ENCODE peak calls at places on chromosomes 6 and 20, in seven cellular contexts. One of them, this sample, is unnamed. For H3K27me3, the result is how much of the 10 kb centered on the place peaks cover.

GRCh38 chr6:131728296-131728939 is 17.6 kb upstream of the CTAGE9 start:
- DNase-seq in gastrocnemius medialis: no peak
- DNase-seq in tibial nerve: no peak
- DNase-seq in body of pancreas: no peak
- DNase-seq in CD4-positive, CD25-positive, alpha-beta regulatory T cell: no peak
- DNase-seq in tibial artery: no peak
- DNase-seq in heart right ventricle: no peak
- DNase-seq in this sample: no peak

GRCh38 chr6:42249279-42249678 is 31.6 kb upstream of the MRPS10 start:
- DNase-seq in gastrocnemius medialis: peak
- DNase-seq in tibial nerve: no peak
- DNase-seq in body of pancreas: no peak
- DNase-seq in CD4-positive, CD25-positive, alpha-beta regulatory T cell: no peak
- DNase-seq in tibial artery: no peak
- DNase-seq in heart right ventricle: peak
- DNase-seq in this sample: no peak

GRCh38 chr6:96304997-96305396 is 216.6 kb upstream of the UFL1 start:
- DNase-seq in gastrocnemius medialis: no peak
- DNase-seq in tibial nerve: no peak
- DNase-seq in body of pancreas: no peak
- DNase-seq in CD4-positive, CD25-positive, alpha-beta regulatory T cell: no peak
- DNase-seq in tibial artery: no peak
- DNase-seq in heart right ventricle: no peak
- DNase-seq in this sample: no peak

GRCh38 chr6:34723203-34723602 is 26.6 kb upstream of the ILRUN start:
- DNase-seq in gastrocnemius medialis: no peak
- DNase-seq in tibial nerve: no peak
- DNase-seq in body of pancreas: no peak
- DNase-seq in CD4-positive, CD25-positive, alpha-beta regulatory T cell: no peak
- DNase-seq in tibial artery: no peak
- DNase-seq in heart right ventricle: no peak
- DNase-seq in this sample: no peak

GRCh38 chr6:149043476-149044130 is 273.9 kb upstream of the TAB2 start:
- DNase-seq in gastrocnemius medialis: no peak
- DNase-seq in tibial nerve: no peak
- DNase-seq in body of pancreas: no peak
- DNase-seq in CD4-positive, CD25-positive, alpha-beta regulatory T cell: no peak
- DNase-seq in tibial artery: no peak
- DNase-seq in heart right ventricle: no peak
- DNase-seq in this sample: no peak

GRCh38 chr6:161557333-161558107 is 283.7 kb upstream of the AGPAT4 start:
- DNase-seq in gastrocnemius medialis: no peak
- DNase-seq in tibial nerve: no peak
- DNase-seq in body of pancreas: no peak
- DNase-seq in CD4-positive, CD25-positive, alpha-beta regulatory T cell: no peak
- DNase-seq in tibial artery: no peak
- DNase-seq in heart right ventricle: no peak
- DNase-seq in this sample: no peak

GRCh38 chr6:160279850-160280249 is 21.2 kb upstream of the SLC22A2 start:
- DNase-seq in gastrocnemius medialis: no peak
- DNase-seq in tibial nerve: no peak
- DNase-seq in body of pancreas: no peak
- DNase-seq in CD4-positive, CD25-positive, alpha-beta regulatory T cell: no peak
- DNase-seq in tibial artery: no peak
- DNase-seq in heart right ventricle: no peak
- DNase-seq in this sample: no peak

GRCh38 chr6:122652431-122652830 is 42.2 kb downstream of the PKIB start:
- DNase-seq in gastrocnemius medialis: no peak
- DNase-seq in tibial nerve: no peak
- DNase-seq in body of pancreas: no peak
- DNase-seq in CD4-positive, CD25-positive, alpha-beta regulatory T cell: no peak
- DNase-seq in tibial artery: no peak
- DNase-seq in heart right ventricle: no peak
- DNase-seq in this sample: no peak

GRCh38 chr20:56439784-56440291 is 27.8 kb downstream of the CASS4 start:
- DNase-seq in gastrocnemius medialis: peak
- DNase-seq in tibial nerve: no peak
- DNase-seq in body of pancreas: peak
- DNase-seq in CD4-positive, CD25-positive, alpha-beta regulatory T cell: no peak
- DNase-seq in tibial artery: peak
- DNase-seq in heart right ventricle: peak
- DNase-seq in this sample: peak

GRCh38 chr6:109834131-109834530 is 143.0 kb downstream of the FIG4 start:
- DNase-seq in gastrocnemius medialis: no peak
- DNase-seq in tibial nerve: no peak
- DNase-seq in body of pancreas: no peak
- DNase-seq in CD4-positive, CD25-positive, alpha-beta regulatory T cell: no peak
- DNase-seq in tibial artery: no peak
- DNase-seq in heart right ventricle: no peak
- DNase-seq in this sample: no peak

GRCh38 chr6:165245287-165245686 is 64.1 kb downstream of the C6orf118 start:
- DNase-seq in gastrocnemius medialis: no peak
- DNase-seq in tibial nerve: no peak
- DNase-seq in body of pancreas: no peak
- DNase-seq in CD4-positive, CD25-positive, alpha-beta regulatory T cell: no peak
- DNase-seq in tibial artery: no peak
- DNase-seq in heart right ventricle: no peak
- DNase-seq in this sample: no peak

GRCh38 chr6:16355238-16355637 is 116.9 kb downstream of the GMPR start:
- DNase-seq in gastrocnemius medialis: no peak
- DNase-seq in tibial nerve: no peak
- DNase-seq in body of pancreas: no peak
- DNase-seq in CD4-positive, CD25-positive, alpha-beta regulatory T cell: no peak
- DNase-seq in tibial artery: no peak
- DNase-seq in heart right ventricle: no peak
- DNase-seq in this sample: no peak

GRCh38 chr6:148983366-148983765 is 236.5 kb downstream of the UST start:
- DNase-seq in gastrocnemius medialis: no peak
- DNase-seq in tibial nerve: no peak
- DNase-seq in body of pancreas: no peak
- DNase-seq in CD4-positive, CD25-positive, alpha-beta regulatory T cell: no peak
- DNase-seq in tibial artery: no peak
- DNase-seq in heart right ventricle: no peak
- DNase-seq in this sample: no peak

GRCh38 chr6:146135167-146135566 is 106.3 kb downstream of the GRM1 start:
- DNase-seq in gastrocnemius medialis: no peak
- DNase-seq in tibial nerve: no peak
- DNase-seq in body of pancreas: no peak
- DNase-seq in CD4-positive, CD25-positive, alpha-beta regulatory T cell: no peak
- DNase-seq in tibial artery: no peak
- DNase-seq in heart right ventricle: no peak
- DNase-seq in this sample: no peak

GRCh38 chr6:110387986-110388385 is 27.4 kb downstream of the DDO start:
- DNase-seq in gastrocnemius medialis: no peak
- DNase-seq in tibial nerve: no peak
- DNase-seq in body of pancreas: no peak
- DNase-seq in CD4-positive, CD25-positive, alpha-beta regulatory T cell: no peak
- DNase-seq in tibial artery: no peak
- DNase-seq in heart right ventricle: no peak
- DNase-seq in this sample: no peak

GRCh38 chr6:90100059-90100665 is 196.5 kb downstream of the BACH2 start:
- DNase-seq in gastrocnemius medialis: no peak
- DNase-seq in tibial nerve: no peak
- DNase-seq in body of pancreas: no peak
- DNase-seq in CD4-positive, CD25-positive, alpha-beta regulatory T cell: no peak
- DNase-seq in tibial artery: no peak
- DNase-seq in heart right ventricle: no peak
- DNase-seq in this sample: no peak

GRCh38 chr20:3224681-3225421 is 14.1 kb downstream of the SLC4A11 start:
- DNase-seq in gastrocnemius medialis: no peak
- DNase-seq in tibial nerve: no peak
- DNase-seq in body of pancreas: no peak
- DNase-seq in CD4-positive, CD25-positive, alpha-beta regulatory T cell: no peak
- DNase-seq in tibial artery: no peak
- DNase-seq in heart right ventricle: no peak
- DNase-seq in this sample: no peak

GRCh38 chr20:3223937-3224680 is 14.8 kb downstream of the ITPA start:
- DNase-seq in gastrocnemius medialis: no peak
- DNase-seq in tibial nerve: no peak
- DNase-seq in body of pancreas: no peak
- DNase-seq in CD4-positive, CD25-positive, alpha-beta regulatory T cell: no peak
- DNase-seq in tibial artery: no peak
- DNase-seq in heart right ventricle: no peak
- DNase-seq in this sample: no peak

GRCh38 chr20:3221398-3222226 is 12.3 kb downstream of the ITPA start:
- DNase-seq in gastrocnemius medialis: peak
- DNase-seq in tibial nerve: no peak
- DNase-seq in body of pancreas: no peak
- DNase-seq in CD4-positive, CD25-positive, alpha-beta regulatory T cell: no peak
- DNase-seq in tibial artery: no peak
- DNase-seq in heart right ventricle: no peak
- DNase-seq in this sample: peak

GRCh38 chr20:3226093-3226492 is 12.9 kb downstream of the SLC4A11 start:
- DNase-seq in gastrocnemius medialis: no peak
- DNase-seq in tibial nerve: no peak
- DNase-seq in body of pancreas: no peak
- DNase-seq in CD4-positive, CD25-positive, alpha-beta regulatory T cell: no peak
- DNase-seq in tibial artery: no peak
- DNase-seq in heart right ventricle: no peak
- DNase-seq in this sample: no peak

DNA sequence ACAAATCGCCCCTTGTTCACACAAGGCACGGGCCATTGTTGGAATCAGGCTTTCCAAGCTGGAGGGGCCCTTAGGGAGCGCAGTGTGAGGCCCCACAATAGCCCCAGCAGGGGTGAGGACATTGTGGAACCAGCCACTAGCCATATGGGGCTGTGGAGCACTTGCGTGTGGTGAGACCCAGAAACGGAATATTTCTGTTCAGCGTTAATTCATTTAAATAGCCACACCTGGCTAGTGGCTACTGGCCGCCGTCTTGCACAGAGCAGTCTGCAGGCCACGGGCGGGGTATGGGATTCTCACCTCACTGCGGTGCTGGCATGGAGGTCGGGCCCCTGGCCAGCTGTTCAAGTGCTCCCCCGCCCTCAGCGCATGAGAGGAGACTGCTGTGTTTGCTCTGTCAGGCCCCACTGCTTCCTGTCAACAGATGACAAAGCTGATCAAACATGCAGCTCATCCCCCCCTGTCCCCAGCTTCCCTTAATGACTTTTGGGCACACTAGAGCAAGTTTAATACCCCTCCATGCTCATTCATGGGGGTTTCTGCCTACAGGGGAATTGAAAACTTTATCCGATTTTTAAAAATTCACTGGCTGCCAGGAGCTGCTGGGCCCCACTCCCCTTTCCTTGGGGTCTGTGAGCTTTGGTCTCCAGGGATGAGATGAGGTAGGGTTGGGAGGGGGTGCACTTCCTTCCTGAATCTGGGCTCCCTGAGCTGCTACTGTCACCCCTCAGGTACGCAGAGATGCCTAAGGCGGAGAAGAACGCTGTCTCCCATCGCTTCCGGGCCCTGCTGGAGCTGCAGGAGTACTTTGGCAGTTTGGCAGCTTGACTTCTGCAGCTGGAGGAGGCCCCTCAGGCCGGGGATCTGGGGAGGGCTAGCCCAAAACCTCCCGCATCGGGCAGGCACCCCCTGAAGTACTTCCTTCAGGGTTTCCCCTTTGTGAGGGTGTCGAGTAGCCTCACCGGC is 13.6 kb downstream of the ITPA start:
- DNase-seq in gastrocnemius medialis: peak
- DNase-seq in tibial nerve: no peak
- DNase-seq in body of pancreas: peak
- DNase-seq in CD4-positive, CD25-positive, alpha-beta regulatory T cell: no peak
- DNase-seq in tibial artery: no peak
- DNase-seq in heart right ventricle: peak
- DNase-seq in this sample: peak
- H3K27ac ChIP-seq in gastrocnemius medialis: peak
- H3K27ac ChIP-seq in tibial nerve: no peak
- H3K27ac ChIP-seq in body of pancreas: no peak
- H3K27ac ChIP-seq in CD4-positive, CD25-positive, alpha-beta regulatory T cell: no peak
- H3K27ac ChIP-seq in tibial artery: no peak
- H3K27ac ChIP-seq in heart right ventricle: no peak
- H3K27ac ChIP-seq in this sample: no peak

GRCh38 chr20:59221881-59222238 is 58.2 kb downstream of the ZNF831 start:
- DNase-seq in gastrocnemius medialis: no peak
- DNase-seq in tibial nerve: no peak
- DNase-seq in body of pancreas: no peak
- DNase-seq in CD4-positive, CD25-positive, alpha-beta regulatory T cell: no peak
- DNase-seq in tibial artery: no peak
- DNase-seq in heart right ventricle: no peak
- DNase-seq in this sample: no peak
- H3K27me3 ChIP-seq in gastrocnemius medialis: under half
- H3K27me3 ChIP-seq in tibial nerve: under half
- H3K27me3 ChIP-seq in body of pancreas: under half
- H3K27me3 ChIP-seq in CD4-positive, CD25-positive, alpha-beta regulatory T cell: under half
- H3K27me3 ChIP-seq in tibial artery: half or more
- H3K27me3 ChIP-seq in heart right ventricle: under half
- H3K27me3 ChIP-seq in this sample: half or more

GRCh38 chr6:32439708-32440214 is at the start of gene HLA-DRA:
- DNase-seq in gastrocnemius medialis: no peak
- DNase-seq in tibial nerve: no peak
- DNase-seq in body of pancreas: peak
- DNase-seq in CD4-positive, CD25-positive, alpha-beta regulatory T cell: peak
- DNase-seq in tibial artery: no peak
- DNase-seq in heart right ventricle: peak
- DNase-seq in this sample: no peak
- H3K4me3 ChIP-seq in gastrocnemius medialis: peak
- H3K4me3 ChIP-seq in tibial nerve: peak
- H3K4me3 ChIP-seq in body of pancreas: no peak
- H3K4me3 ChIP-seq in CD4-positive, CD25-positive, alpha-beta regulatory T cell: peak
- H3K4me3 ChIP-seq in tibial artery: peak
- H3K4me3 ChIP-seq in heart right ventricle: peak
- H3K4me3 ChIP-seq in this sample: no peak

GRCh38 chr20:31548823-31549512 is 34.7 kb downstream of the HM13 start:
- DNase-seq in gastrocnemius medialis: no peak
- DNase-seq in tibial nerve: no peak
- DNase-seq in body of pancreas: no peak
- DNase-seq in CD4-positive, CD25-positive, alpha-beta regulatory T cell: no peak
- DNase-seq in tibial artery: no peak
- DNase-seq in heart right ventricle: no peak
- DNase-seq in this sample: no peak

GRCh38 chr20:31551163-31551562 is 36.9 kb downstream of the HM13 start:
- DNase-seq in gastrocnemius medialis: no peak
- DNase-seq in tibial nerve: no peak
- DNase-seq in body of pancreas: no peak
- DNase-seq in CD4-positive, CD25-positive, alpha-beta regulatory T cell: no peak
- DNase-seq in tibial artery: no peak
- DNase-seq in heart right ventricle: no peak
- DNase-seq in this sample: no peak

GRCh38 chr20:31551581-31552081 is 37.4 kb downstream of the HM13 start:
- DNase-seq in gastrocnemius medialis: no peak
- DNase-seq in tibial nerve: no peak
- DNase-seq in body of pancreas: no peak
- DNase-seq in CD4-positive, CD25-positive, alpha-beta regulatory T cell: no peak
- DNase-seq in tibial artery: no peak
- DNase-seq in heart right ventricle: no peak
- DNase-seq in this sample: no peak

GRCh38 chr20:31549513-31549880 is 35.3 kb downstream of the HM13 start:
- DNase-seq in gastrocnemius medialis: no peak
- DNase-seq in tibial nerve: no peak
- DNase-seq in body of pancreas: no peak
- DNase-seq in CD4-positive, CD25-positive, alpha-beta regulatory T cell: no peak
- DNase-seq in tibial artery: no peak
- DNase-seq in heart right ventricle: no peak
- DNase-seq in this sample: no peak

GRCh38 chr20:31550099-31550498 is 35.9 kb downstream of the HM13 start:
- DNase-seq in gastrocnemius medialis: no peak
- DNase-seq in tibial nerve: no peak
- DNase-seq in body of pancreas: no peak
- DNase-seq in CD4-positive, CD25-positive, alpha-beta regulatory T cell: no peak
- DNase-seq in tibial artery: no peak
- DNase-seq in heart right ventricle: no peak
- DNase-seq in this sample: no peak
- H3K27ac ChIP-seq in gastrocnemius medialis: no peak
- H3K27ac ChIP-seq in tibial nerve: no peak
- H3K27ac ChIP-seq in body of pancreas: no peak
- H3K27ac ChIP-seq in CD4-positive, CD25-positive, alpha-beta regulatory T cell: no peak
- H3K27ac ChIP-seq in tibial artery: no peak
- H3K27ac ChIP-seq in heart right ventricle: no peak
- H3K27ac ChIP-seq in this sample: peak

This sample was measured in PC-9.